ENCODE peak calls at places on chromosome 15, in four cellular contexts. D, S, L and X are unnamed samples.
A peak's percentile ranks its signal among the peaks of the same experiment; 100 is the strongest.

GRCh38 chr15:88636039-88636438 is 2.8 kb upstream of the ISG20 start:
- DNase-seq in S (no peak), L (peak; percentile 79), D (no peak), X (peak; percentile 87)

GRCh38 chr15:31023841-31024240 is 32.4 kb upstream of the MTMR10 start:
- DNase-seq in D (no peak), S (no peak), L (no peak), X (no peak)

GRCh38 chr15:101479342-101479845 is 10.1 kb downstream of the PCSK6 start:
- DNase-seq in D (no peak), S (peak; percentile 35), L (no peak), X (peak; percentile 54)

GRCh38 chr15:70001859-70002258 is 95.9 kb downstream of the TLE3 start:
- DNase-seq in S (no peak), D (no peak), L (no peak), X (no peak)

GRCh38 chr15:70054366-70054765 is 43.4 kb downstream of the TLE3 start:
- DNase-seq in L (no peak), D (no peak), S (peak; percentile 47), X (no peak)

GRCh38 chr15:20357139-20358065 is 184.2 kb downstream of the GOLGA6L6 start:
- DNase-seq in S (peak; percentile 40), D (no peak), L (no peak), X (peak; percentile 61)

GRCh38 chr15:50256188-50257041 is 9.1 kb downstream of the HDC start:
- DNase-seq in D (peak; percentile 61), S (no peak), L (no peak), X (peak; percentile 57)

GRCh38 chr15:89489376-89489775 is 7.0 kb downstream of the RHCG start:
- DNase-seq in L (no peak), D (no peak), S (no peak), X (no peak)

GRCh38 chr15:49741721-49742120 is 120.9 kb downstream of the DTWD1 start:
- DNase-seq in S (no peak), L (no peak), D (no peak), X (no peak)

GRCh38 chr15:60390931-60391501 is 6.8 kb downstream of the ANXA2 start:
- DNase-seq in L (no peak), S (no peak), D (no peak), X (peak; percentile 93)

GRCh38 chr15:81108427-81108826 is 25.6 kb upstream of the CFAP161 start:
- DNase-seq in D (no peak), S (peak; percentile 44), L (no peak), X (no peak)